ENCODE peak calls at places on chromosomes 7 and 10, in six cellular contexts. R is COR-L47; Z is CD8-positive, alpha-beta T cell; G is foreskin fibroblast; U is SJSA1; A is AG04449. B is an unnamed sample.

GRCh38 chr10:129277804-129278203 is 189.2 kb upstream of the MGMT start:
- DNase-seq in R (no peak), Z (no peak), U (no peak), A (no peak), G (no peak), B (no peak)

GRCh38 chr7:36732806-36733205 is 8.5 kb upstream of the AOAH start:
- DNase-seq in U (no peak), Z (no peak), G (no peak), R (no peak), A (no peak), B (no peak)

GRCh38 chr10:63430091-63430998 is 35.4 kb downstream of the JMJD1C start:
- DNase-seq in Z (no peak), U (no peak), A (no peak), R (no peak), G (peak; percentile 44), B (peak; percentile 55)

GRCh38 chr7:143960813-143961610 is 6.4 kb downstream of the OR2F1 start:
- DNase-seq in Z (no peak), R (no peak), G (no peak), U (no peak), A (no peak), B (no peak)

GRCh38 chr10:84822926-84823325 is 494.5 kb downstream of the CCSER2 start:
- DNase-seq in A (no peak), U (no peak), Z (no peak), G (no peak), R (no peak), B (no peak)

GRCh38 chr10:49300140-49300974 is 1.4 kb downstream of the C10orf71 start:
- DNase-seq in U (no peak), R (no peak), G (peak; percentile 6), A (no peak), Z (no peak), B (no peak)

GRCh38 chr7:129053938-129054437 is 923 bp downstream of the TNPO3 start:
- DNase-seq in U (no peak), R (no peak), A (no peak), Z (no peak), G (peak; percentile 10), B (no peak)

GRCh38 chr10:44703241-44704155 is 207.6 kb upstream of the TMEM72 start:
- DNase-seq in Z (no peak), U (no peak), G (peak; percentile 56), A (no peak), R (no peak), B (peak; percentile 61)

GRCh38 chr10:121668336-121669009 is 70.2 kb upstream of the FGFR2 start:
- DNase-seq in R (peak; percentile 52), G (no peak), Z (no peak), A (no peak), U (no peak), B (peak; percentile 12)

GRCh38 chr7:90988996-90989765 is 275.1 kb upstream of the FZD1 start:
- DNase-seq in G (no peak), A (no peak), U (no peak), Z (no peak), R (no peak), B (no peak)

GRCh38 chr7:30751696-30752273 is at the start of gene INMT:
- DNase-seq in R (no peak), U (no peak), Z (no peak), A (no peak), G (no peak), B (no peak)

B was measured in AG08395.